ENCODE peak calls at places on chromosome 12, in six cellular contexts. M is body of pancreas, B is stomach, T is endodermal cell, P is psoas muscle, V is neural progenitor cell. F is an unnamed sample.

GRCh38 chr12:12606793-12607589 is 4.7 kb upstream of the CREBL2 start:
- DNase-seq in T (no peak), P (no peak), B (no peak), M (no peak), V (no peak), F (no peak)

GRCh38 chr12:46661161-46661845 is 164.5 kb downstream of the SLC38A4 start:
- DNase-seq in V (peak; percentile 76), B (no peak), T (peak; percentile 58), P (no peak), M (peak; percentile 64), F (peak; percentile 85)

GRCh38 chr12:124306686-124307555 is 12.0 kb downstream of the RFLNA start:
- DNase-seq in V (no peak), B (no peak), T (no peak), P (peak; percentile 42), M (no peak), F (no peak)

GRCh38 chr12:120536064-120536791 is 2.1 kb downstream of the RNF10 start:
- DNase-seq in M (peak; percentile 32), P (no peak), T (no peak), B (peak; percentile 34), V (no peak), F (no peak)

GRCh38 chr12:52916225-52916624 is 11.3 kb upstream of the KRT8 start:
- DNase-seq in V (no peak), B (no peak), M (peak; percentile 17), T (no peak), P (no peak), F (no peak)

GRCh38 chr12:53267309-53268008 is 640 bp upstream of the ESPL1 start:
- DNase-seq in P (peak; percentile 29), T (no peak), M (peak; percentile 15), B (no peak), V (no peak), F (no peak)

GRCh38 chr12:42213954-42214426 is 24.1 kb downstream of the YAF2 start:
- DNase-seq in M (peak; percentile 82), V (peak; percentile 11), B (peak; percentile 82), P (no peak), T (no peak), F (no peak)

GRCh38 chr12:132173135-132174014 is 29.1 kb downstream of the NOC4L start:
- DNase-seq in P (peak; percentile 36), B (no peak), M (no peak), T (no peak), V (no peak), F (no peak)

GRCh38 chr12:8572507-8572906 is 31.8 kb upstream of the CLEC4E start:
- DNase-seq in V (no peak), T (no peak), M (peak; percentile 2), B (no peak), P (no peak), F (no peak)

GRCh38 chr12:2101798-2102197 is 49.0 kb downstream of the CACNA1C start:
- DNase-seq in V (no peak), B (no peak), P (no peak), M (no peak), T (no peak), F (no peak)

GRCh38 chr12:54389536-54390175 is 5.1 kb upstream of the ZNF385A start:
- DNase-seq in P (peak; percentile 39), V (no peak), B (no peak), M (no peak), T (no peak), F (no peak)

GRCh38 chr12:58995964-58996363 is 75.7 kb upstream of the LRIG3 start:
- DNase-seq in B (no peak), T (no peak), P (no peak), M (no peak), V (no peak), F (no peak)

GRCh38 chr12:64180951-64181350 is 41.1 kb downstream of the KICS2 start:
- DNase-seq in V (no peak), P (no peak), T (no peak), M (peak; percentile 32), B (no peak), F (no peak)

GRCh38 chr12:59891180-59891579 is 295.4 kb downstream of the SLC16A7 start:
- DNase-seq in M (no peak), T (no peak), V (no peak), P (no peak), B (no peak), F (no peak)

GRCh38 chr12:104691661-104692334 is 235.1 kb downstream of the CHST11 start:
- DNase-seq in V (no peak), T (no peak), P (no peak), M (no peak), B (no peak), F (no peak)

GRCh38 chr12:30219047-30219446 is 435.3 kb upstream of the TMTC1 start:
- DNase-seq in M (no peak), B (no peak), P (no peak), T (no peak), V (no peak), F (no peak)

DNA sequence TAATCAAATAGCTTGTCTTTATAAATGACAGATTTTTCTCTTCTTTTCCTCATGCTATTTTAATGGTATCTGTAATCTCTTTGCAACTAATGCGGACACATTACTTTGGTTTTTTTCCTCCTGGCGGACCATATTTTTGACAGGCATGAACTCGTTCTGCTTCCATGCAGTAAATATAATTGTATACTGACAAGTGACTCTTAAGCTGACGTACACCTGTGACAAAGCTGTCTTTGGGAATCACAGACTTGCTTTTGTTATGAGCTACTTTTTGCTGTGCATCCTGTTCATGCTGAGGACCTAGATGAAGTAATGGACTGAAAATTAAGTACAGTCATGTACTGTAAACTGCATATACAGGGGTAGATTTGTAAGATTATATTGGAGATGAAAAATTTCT is 434.3 kb upstream of the TMTC1 start:
- DNase-seq in M (no peak), B (no peak), P (no peak), V (no peak), T (no peak), F (no peak)
- TF ChIP-seq CTCF in M (no peak), B (no peak), P (no peak), V (no peak), T (no peak), F (no peak)

DNA sequence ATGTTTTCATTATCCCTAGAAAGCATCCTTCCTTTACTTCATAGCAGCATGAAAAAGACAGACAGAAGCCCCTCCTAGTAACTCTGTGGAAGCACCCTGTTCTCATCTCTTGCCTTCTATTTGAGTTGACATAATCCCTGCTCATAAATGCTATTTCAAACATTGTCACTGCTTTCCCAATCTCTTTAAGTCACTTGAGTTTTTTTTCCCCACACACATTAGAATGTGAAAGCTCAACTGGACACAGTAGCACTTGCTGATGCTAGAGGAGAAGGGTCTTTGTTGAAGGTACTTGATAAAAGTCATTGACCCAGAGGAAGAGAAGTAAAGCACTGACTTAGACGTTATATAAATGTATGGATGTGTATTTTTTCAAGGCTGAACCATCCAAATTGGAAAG is 3.0 kb downstream of the E2F7 start:
- DNase-seq in V (no peak), B (no peak), T (no peak), M (no peak), P (no peak), F (no peak)
- H3K27ac ChIP-seq in V (no peak overlapping the region), B (no peak overlapping the region), T (no peak overlapping the region), M (no peak overlapping the region), P (no peak overlapping the region), F (no peak overlapping the region)

GRCh38 chr12:112506513-112507166 is 87.9 kb downstream of the PTPN11 start:
- DNase-seq in M (no peak), P (no peak), B (no peak), V (no peak), T (peak; percentile 61), F (no peak)
- TF ChIP-seq CTCF in M (no peak), P (no peak), B (no peak), V (no peak), T (peak; percentile 66), F (peak; percentile 13)

DNA sequence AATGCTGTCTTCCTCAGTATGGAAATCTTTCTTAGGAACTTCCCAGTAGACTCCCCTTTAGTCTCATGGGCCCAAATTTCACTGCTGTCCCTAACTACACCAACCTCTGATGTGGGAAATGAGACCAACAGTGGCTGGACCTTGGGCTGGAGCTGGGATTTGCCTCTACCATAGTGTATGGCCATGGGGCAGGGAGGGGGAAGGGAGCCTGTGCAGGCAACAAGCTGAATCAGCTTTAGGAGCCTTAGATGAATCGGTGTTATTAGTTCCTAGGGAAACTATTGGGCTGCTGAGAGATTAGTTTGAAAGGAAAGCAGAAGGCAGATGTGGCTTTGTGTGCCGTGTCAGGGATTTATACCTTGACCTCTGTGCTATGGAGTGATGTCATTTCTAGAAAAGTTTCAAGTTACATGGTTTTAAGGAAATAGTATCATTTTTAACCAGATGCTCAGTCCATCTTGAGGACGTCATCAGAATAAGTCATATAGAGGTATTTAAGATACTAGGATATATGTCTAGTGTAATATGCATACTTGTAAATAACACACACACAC is 19.6 kb upstream of the GAS2L3 start:
- DNase-seq in M (no peak), T (no peak), B (no peak), P (no peak), V (peak; percentile 15), F (no peak)
- H3K27ac ChIP-seq in M (peak overlapping the region; percentile 37), T (no peak overlapping the region), B (no peak overlapping the region), P (no peak overlapping the region), V (no peak overlapping the region), F (no peak overlapping the region)

F was measured in AG04450.